ENCODE peak calls at places on chromosomes 11 and 22, in seven cellular contexts. One of them, this sample, is unnamed.
A peak's percentile ranks its signal among the peaks of the same experiment; 100 is the strongest.

GRCh38 chr11:69572861-69573260 is 68.1 kb upstream of the CCND1 start:
- DNase-seq in COLO829: no peak
- DNase-seq in T-helper 1 cell: no peak
- DNase-seq in NCI-H1694: no peak
- DNase-seq in T-helper 2 cell: no peak
- DNase-seq in transverse colon: no peak
- DNase-seq in cardiac fibroblast: no peak
- DNase-seq in this sample: no peak

GRCh38 chr11:110710520-110711381 is 1.5 kb downstream of the ARHGAP20 start:
- DNase-seq in COLO829: no peak
- DNase-seq in T-helper 1 cell: no peak
- DNase-seq in NCI-H1694: no peak
- DNase-seq in T-helper 2 cell: no peak
- DNase-seq in transverse colon: peak; percentile 40
- DNase-seq in cardiac fibroblast: peak; percentile 28
- DNase-seq in this sample: no peak

GRCh38 chr11:119015054-119015611 is 3.0 kb downstream of the RPS25 start:
- DNase-seq in COLO829: no peak
- DNase-seq in T-helper 1 cell: no peak
- DNase-seq in NCI-H1694: no peak
- DNase-seq in T-helper 2 cell: no peak
- DNase-seq in transverse colon: no peak
- DNase-seq in cardiac fibroblast: no peak
- DNase-seq in this sample: no peak

GRCh38 chr11:102472127-102472526 is 19.6 kb upstream of the TMEM123 start:
- DNase-seq in COLO829: no peak
- DNase-seq in T-helper 1 cell: no peak
- DNase-seq in NCI-H1694: no peak
- DNase-seq in T-helper 2 cell: no peak
- DNase-seq in transverse colon: no peak
- DNase-seq in cardiac fibroblast: no peak
- DNase-seq in this sample: no peak

GRCh38 chr22:28019360-28019759 is 100.3 kb upstream of the PITPNB start:
- DNase-seq in COLO829: no peak
- DNase-seq in T-helper 1 cell: no peak
- DNase-seq in NCI-H1694: no peak
- DNase-seq in T-helper 2 cell: no peak
- DNase-seq in transverse colon: peak; percentile 3
- DNase-seq in cardiac fibroblast: peak; percentile 3
- DNase-seq in this sample: no peak

GRCh38 chr11:75262961-75263852 is 22.6 kb downstream of the TPBGL start:
- DNase-seq in COLO829: no peak
- DNase-seq in T-helper 1 cell: no peak
- DNase-seq in NCI-H1694: no peak
- DNase-seq in T-helper 2 cell: no peak
- DNase-seq in transverse colon: peak; percentile 7
- DNase-seq in cardiac fibroblast: no peak
- DNase-seq in this sample: no peak

GRCh38 chr11:971092-971690 is 45.5 kb downstream of the AP2A2 start:
- DNase-seq in COLO829: no peak
- DNase-seq in T-helper 1 cell: no peak
- DNase-seq in NCI-H1694: no peak
- DNase-seq in T-helper 2 cell: no peak
- DNase-seq in transverse colon: no peak
- DNase-seq in cardiac fibroblast: no peak
- DNase-seq in this sample: no peak

GRCh38 chr11:69000831-69001245 is 12.2 kb downstream of the MRGPRF start:
- DNase-seq in COLO829: peak; percentile 83
- DNase-seq in T-helper 1 cell: no peak
- DNase-seq in NCI-H1694: peak; percentile 17
- DNase-seq in T-helper 2 cell: no peak
- DNase-seq in transverse colon: peak; percentile 49
- DNase-seq in cardiac fibroblast: peak; percentile 79
- DNase-seq in this sample: no peak

GRCh38 chr11:78097666-78098385 is 18.2 kb upstream of the NDUFC2 start:
- DNase-seq in COLO829: no peak
- DNase-seq in T-helper 1 cell: no peak
- DNase-seq in NCI-H1694: no peak
- DNase-seq in T-helper 2 cell: no peak
- DNase-seq in transverse colon: no peak
- DNase-seq in cardiac fibroblast: no peak
- DNase-seq in this sample: no peak

GRCh38 chr22:39966522-39966921 is 6.3 kb downstream of the TMA7B start:
- DNase-seq in COLO829: no peak
- DNase-seq in T-helper 1 cell: no peak
- DNase-seq in NCI-H1694: no peak
- DNase-seq in T-helper 2 cell: no peak
- DNase-seq in transverse colon: no peak
- DNase-seq in cardiac fibroblast: peak; percentile 18
- DNase-seq in this sample: no peak